ENCODE peak calls at places on chromosome X, in five cellular contexts. Y is A549, D is HepG2, B is K562, V is GM12878. P is an unnamed sample.

GRCh38 chrX:116277391-116277790 is 106.8 kb downstream of the AGTR2 start:
- DNase-seq in Y (no peak), D (no peak), B (no peak), V (no peak), P (no peak)

GRCh38 chrX:2516612-2517011 is 15.8 kb upstream of the DHRSX start:
- DNase-seq in Y (no peak), D (no peak), B (no peak), V (peak), P (no peak)

GRCh38 chrX:105876658-105877057 is 54.3 kb downstream of the NRK start:
- DNase-seq in Y (no peak), D (peak), B (no peak), V (no peak), P (peak)

GRCh38 chrX:45806410-45807121 is 605.9 kb upstream of the DIPK2B start:
- DNase-seq in Y (no peak), D (no peak), B (no peak), V (peak), P (no peak)

GRCh38 chrX:15298201-15298600 is 17.2 kb downstream of the ASB11 start:
- DNase-seq in Y (no peak), D (no peak), B (no peak), V (no peak), P (no peak)

GRCh38 chrX:115268421-115268820 is 21.1 kb upstream of the LUZP4 start:
- DNase-seq in Y (peak), D (no peak), B (peak), V (no peak), P (peak)

GRCh38 chrX:920234-920799 is 289.7 kb downstream of the SHOX start:
- DNase-seq in Y (no peak), D (no peak), B (no peak), V (no peak), P (no peak)

GRCh38 chrX:70087857-70088256 is 25.6 kb downstream of the OTUD6A start:
- DNase-seq in Y (no peak), D (no peak), B (no peak), V (no peak), P (no peak)

GRCh38 chrX:21658746-21659145 is 616 bp upstream of the KLHL34 start:
- DNase-seq in Y (no peak), D (no peak), B (no peak), V (no peak), P (peak)

GRCh38 chrX:39065051-39065871 is 264.0 kb downstream of the MID1IP1 start:
- DNase-seq in Y (no peak), D (no peak), B (no peak), V (no peak), P (peak)

GRCh38 chrX:1389993-1390285 is 2.0 kb downstream of the SLC25A6 start:
- DNase-seq in Y (no peak), D (no peak), B (no peak), V (no peak), P (no peak)

GRCh38 chrX:153690466-153690865 is 2.7 kb downstream of the SLC6A8 start:
- DNase-seq in Y (no peak), D (no peak), B (no peak), V (no peak), P (no peak)

GRCh38 chrX:132651411-132652086 is 162.7 kb upstream of the MBNL3 start:
- DNase-seq in Y (no peak), D (no peak), B (no peak), V (no peak), P (no peak)

GRCh38 chrX:154602226-154602625 is 16.9 kb downstream of the CTAG1B start:
- DNase-seq in Y (no peak), D (no peak), B (no peak), V (no peak), P (no peak)

GRCh38 chrX:119516157-119516702 is 48.0 kb downstream of the SLC25A5 start:
- DNase-seq in Y (peak), D (peak), B (peak), V (peak), P (peak)

GRCh38 chrX:119948381-119948780 is 4.8 kb upstream of the NKAP start:
- DNase-seq in Y (no peak), D (no peak), B (no peak), V (no peak), P (peak)

GRCh38 chrX:47991263-47992092 is 12.3 kb downstream of the ZNF182 start:
- DNase-seq in Y (no peak), D (no peak), B (no peak), V (no peak), P (no peak)

GRCh38 chrX:10769696-10770619 is 149.6 kb upstream of the MID1 start:
- DNase-seq in Y (no peak), D (no peak), B (no peak), V (no peak), P (peak)

GRCh38 chrX:144219035-144219434 is 335.2 kb downstream of the UBE2NL start:
- DNase-seq in Y (no peak), D (no peak), B (no peak), V (no peak), P (no peak)

GRCh38 chrX:21873063-21873785 is 17.4 kb downstream of the YY2 start:
- DNase-seq in Y (no peak), D (no peak), B (no peak), V (no peak), P (no peak)

GRCh38 chrX:45557390-45557789 is 356.7 kb upstream of the DIPK2B start:
- DNase-seq in Y (no peak), D (no peak), B (no peak), V (no peak), P (no peak)

GRCh38 chrX:24498975-24499374 is 33.9 kb downstream of the PDK3 start:
- DNase-seq in Y (peak), D (no peak), B (no peak), V (no peak), P (peak)

GRCh38 chrX:46791927-46792825 is 33.3 kb upstream of the SLC9A7 start:
- DNase-seq in Y (peak), D (peak), B (no peak), V (peak), P (peak)

GRCh38 chrX:119503484-119503861 is 35.2 kb downstream of the SLC25A5 start:
- DNase-seq in Y (peak), D (peak), B (no peak), V (no peak), P (no peak)

GRCh38 chrX:153478746-153479145 is 8.4 kb upstream of the HAUS7 start:
- DNase-seq in Y (no peak), D (no peak), B (no peak), V (no peak), P (no peak)

GRCh38 chrX:39688576-39689373 is 409.0 kb downstream of the BCOR start:
- DNase-seq in Y (peak), D (peak), B (peak), V (no peak), P (peak)

GRCh38 chrX:47619486-47620302 is at the start of gene SYN1:
- DNase-seq in Y (peak), D (peak), B (peak), V (no peak), P (peak)

GRCh38 chrX:115147220-115147619 is 42.0 kb upstream of the RBMXL3 start:
- DNase-seq in Y (peak), D (no peak), B (peak), V (no peak), P (peak)

GRCh38 chrX:137574102-137574783 is 8.3 kb downstream of the ZIC3 start:
- DNase-seq in Y (no peak), D (no peak), B (no peak), V (no peak), P (peak)

GRCh38 chrX:150693782-150694574 is 782 bp downstream of the MTMR1 start:
- DNase-seq in Y (peak), D (peak), B (no peak), V (no peak), P (peak)
- TF ChIP-seq JUNB in Y (no peak), D (no peak), B (no peak), V (no peak), P (no peak)

GRCh38 chrX:7263330-7263729 is 115.4 kb upstream of the PUDP start:
- DNase-seq in Y (no peak), D (no peak), B (no peak), V (no peak), P (no peak)

GRCh38 chrX:7263961-7264360 is 116.0 kb upstream of the PUDP start:
- DNase-seq in Y (no peak), D (no peak), B (no peak), V (no peak), P (no peak)

GRCh38 chrX:7262551-7262950 is 114.6 kb upstream of the PUDP start:
- DNase-seq in Y (no peak), D (no peak), B (no peak), V (no peak), P (no peak)

GRCh38 chrX:7264399-7264798 is 116.4 kb upstream of the PUDP start:
- DNase-seq in Y (no peak), D (no peak), B (no peak), V (peak), P (no peak)

DNA sequence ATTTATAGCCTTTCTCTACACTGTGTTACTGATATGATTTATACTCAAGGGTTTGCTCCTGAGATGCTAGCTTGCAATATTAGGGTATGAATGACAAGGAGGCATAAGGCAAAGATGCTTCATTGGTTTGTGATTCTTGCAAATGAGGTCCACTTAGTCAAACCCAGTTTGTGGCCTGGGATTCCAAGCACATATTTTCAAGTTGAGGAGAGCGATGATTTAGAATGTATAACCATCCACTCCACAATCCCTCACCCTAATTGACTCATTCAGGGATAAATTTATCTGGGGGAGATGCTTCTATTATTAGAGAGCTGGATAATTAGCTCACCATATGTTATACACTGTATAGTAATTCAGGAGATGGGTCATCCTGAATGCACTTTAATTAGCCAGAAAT is 118.3 kb upstream of the PUDP start:
- DNase-seq in Y (no peak), D (no peak), B (no peak), V (no peak), P (no peak)
- TF ChIP-seq JUNB in Y (no peak), D (no peak), B (no peak), V (no peak), P (no peak)

GRCh38 chrX:20015945-20016617 is 25.2 kb upstream of the BCLAF3 start:
- DNase-seq in Y (no peak), D (no peak), B (no peak), V (no peak), P (no peak)

GRCh38 chrX:20015422-20015821 is 24.6 kb upstream of the BCLAF3 start:
- DNase-seq in Y (no peak), D (no peak), B (no peak), V (no peak), P (no peak)

GRCh38 chrX:20016618-20016945 is 25.7 kb upstream of the BCLAF3 start:
- DNase-seq in Y (no peak), D (no peak), B (no peak), V (no peak), P (no peak)

GRCh38 chrX:20019672-20020365 is 29.0 kb upstream of the BCLAF3 start:
- DNase-seq in Y (no peak), D (no peak), B (no peak), V (no peak), P (no peak)
- TF ChIP-seq JUNB in Y (no peak), D (no peak), B (no peak), V (no peak), P (no peak)

DNA sequence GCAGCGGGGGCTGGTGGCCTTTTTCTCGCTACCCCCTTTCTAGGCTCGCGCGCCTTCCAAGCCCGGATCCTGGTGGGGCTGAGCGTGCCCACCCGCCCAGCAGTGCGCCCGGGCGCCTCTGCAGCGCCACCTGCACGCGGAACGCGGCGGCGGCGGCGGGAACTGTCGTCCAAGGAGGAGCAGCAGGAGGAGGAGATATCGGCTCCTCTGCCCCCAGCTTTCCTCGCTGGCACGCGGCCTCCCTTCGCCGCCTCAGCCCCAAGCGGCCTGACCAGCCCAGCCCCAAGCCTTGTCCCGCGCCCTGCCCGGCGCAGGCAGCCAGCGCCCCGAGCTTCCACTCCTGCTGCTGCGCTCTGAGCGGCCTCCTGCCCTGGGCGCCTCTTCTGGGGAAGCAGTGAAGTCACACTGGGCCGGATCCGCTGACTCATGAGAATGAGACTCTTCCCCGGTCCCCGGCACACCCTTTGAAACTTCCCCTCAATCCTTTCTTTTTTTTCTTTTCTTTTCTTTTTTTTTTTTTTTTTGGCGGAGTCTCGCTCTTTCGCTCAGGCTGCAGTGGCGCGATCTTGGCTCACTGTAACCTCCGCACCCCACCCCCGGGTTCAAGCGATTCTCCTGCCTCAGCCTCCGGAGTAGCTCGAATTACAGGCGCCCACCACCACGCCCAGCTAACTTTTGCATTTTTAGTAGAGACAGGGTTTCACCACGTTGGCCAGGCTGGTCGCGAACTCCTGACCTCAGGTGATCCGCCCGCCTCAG is 10.6 kb upstream of the ELF4 start:
- DNase-seq in Y (peak), D (peak), B (peak), V (no peak), P (peak)
- TF ChIP-seq JUNB in Y (no peak), D (no peak), B (no peak), V (no peak), P (no peak)

DNA sequence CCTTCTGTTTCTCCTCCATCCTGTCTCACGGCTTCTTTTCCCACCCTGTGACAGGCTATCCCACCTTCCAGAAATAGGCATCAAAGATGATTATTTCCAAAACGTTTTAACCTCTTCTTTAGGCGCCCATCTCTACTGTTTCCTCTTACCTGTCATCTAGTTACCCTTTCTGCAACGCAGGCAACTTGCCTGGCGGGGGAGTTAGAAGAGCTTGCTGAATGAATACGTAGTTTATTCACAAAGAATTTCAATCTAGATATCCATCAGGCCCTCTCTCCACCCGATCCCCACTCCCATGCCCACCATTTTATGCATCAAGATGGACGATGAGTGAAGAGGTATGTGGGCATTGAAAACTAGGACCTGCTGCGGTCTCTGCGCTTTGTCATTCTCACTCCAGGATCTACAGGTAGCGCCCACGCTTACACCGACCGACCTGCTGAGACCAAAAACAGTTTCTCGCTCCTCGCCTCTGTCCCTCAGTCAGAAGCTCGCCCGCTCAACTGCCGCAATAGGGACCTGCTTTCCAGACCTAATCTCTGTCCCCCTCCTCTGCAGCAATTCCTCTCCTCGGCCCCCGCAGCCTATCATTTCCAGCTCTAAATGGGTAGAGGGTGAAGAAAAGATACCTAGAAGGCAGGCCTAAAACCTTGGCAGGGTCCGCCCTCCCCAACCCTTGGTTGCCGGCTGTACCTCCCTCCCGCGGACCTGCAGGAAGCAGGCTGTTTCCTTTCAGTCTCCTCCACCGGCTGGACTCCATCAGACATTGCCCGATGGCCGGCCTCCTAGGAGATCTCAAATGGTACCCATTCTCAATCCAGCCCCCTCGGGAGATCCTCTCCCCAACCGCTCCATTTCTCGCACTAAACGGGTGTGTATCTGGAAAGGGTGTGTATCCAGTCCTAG is 624 bp downstream of the BEX5 start:
- DNase-seq in Y (no peak), D (no peak), B (no peak), V (no peak), P (peak)
- TF ChIP-seq JUNB in Y (no peak), D (no peak), B (no peak), V (no peak), P (no peak)

GRCh38 chrX:94493405-94493804 is 819.4 kb downstream of the FAM133A start:
- DNase-seq in Y (no peak), D (no peak), B (no peak), V (no peak), P (no peak)

GRCh38 chrX:94492541-94492940 is 818.5 kb downstream of the FAM133A start:
- DNase-seq in Y (no peak), D (no peak), B (no peak), V (no peak), P (peak)
- TF ChIP-seq JUNB in Y (no peak), D (no peak), B (no peak), V (no peak), P (no peak)

GRCh38 chrX:100409316-100410082 is 574 bp downstream of the PCDH19 start:
- DNase-seq in Y (no peak), D (no peak), B (no peak), V (no peak), P (peak)

GRCh38 chrX:100410901-100411801 is 1.1 kb upstream of the PCDH19 start:
- DNase-seq in Y (no peak), D (no peak), B (no peak), V (no peak), P (peak)

GRCh38 chrX:100410083-100410590 is at the start of gene PCDH19:
- DNase-seq in Y (peak), D (no peak), B (no peak), V (no peak), P (peak)

GRCh38 chrX:100411802-100412333 is 1.8 kb upstream of the PCDH19 start:
- DNase-seq in Y (no peak), D (no peak), B (no peak), V (no peak), P (no peak)

DNA sequence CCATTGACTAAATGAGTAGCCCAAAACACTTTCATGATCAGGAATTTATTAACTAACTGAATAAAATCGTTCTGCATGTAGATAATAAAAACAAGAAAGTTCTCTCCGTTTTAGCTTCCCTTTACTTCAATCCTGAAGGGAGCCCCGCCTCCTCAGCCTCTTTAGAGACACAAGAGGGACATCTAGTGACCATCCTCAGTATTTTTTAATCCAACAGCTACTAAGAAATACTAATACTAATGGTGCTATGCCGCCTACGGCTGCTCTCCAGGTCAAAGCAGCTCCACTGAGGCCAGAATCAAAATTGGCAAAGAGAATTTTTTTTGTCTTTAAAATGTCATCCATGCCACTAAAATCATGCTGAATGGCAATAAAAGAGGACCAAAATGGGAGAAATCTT is 3.2 kb upstream of the PCDH19 start:
- DNase-seq in Y (peak), D (peak), B (peak), V (peak), P (peak)
- TF ChIP-seq JUNB in Y (no peak), D (no peak), B (no peak), V (no peak), P (no peak)